ENCODE peak calls at places on chromosomes 2 and 18, in seven cellular contexts. J is D341Med, C is ELF-1, U is OCI-M1, X is GDM1, V is cardiac muscle cell, N is left ventricle myocardium inferior. M is an unnamed sample.

GRCh38 chr2:71646028-71646427 is 192.7 kb downstream of the DYSF start:
- DNase-seq in C (no peak), N (peak; percentile 55), U (no peak), J (no peak), V (no peak), X (no peak), M (no peak)

GRCh38 chr18:48709371-48709770 is 170.5 kb downstream of the CTIF start:
- DNase-seq in V (no peak), J (no peak), X (no peak), U (no peak), C (peak; percentile 34), N (peak; percentile 42), M (peak; percentile 47)

GRCh38 chr2:15265889-15266288 is 295.2 kb downstream of the NBAS start:
- DNase-seq in U (no peak), C (no peak), V (no peak), N (no peak), X (no peak), J (no peak), M (no peak)

GRCh38 chr18:32576296-32576916 is 105.7 kb upstream of the GAREM1 start:
- DNase-seq in V (peak; percentile 69), N (no peak), X (no peak), J (peak; percentile 69), U (peak; percentile 46), C (peak; percentile 13), M (peak; percentile 64)

GRCh38 chr2:113854970-113855740 is 34.7 kb upstream of the ACTR3 start:
- DNase-seq in V (no peak), J (no peak), U (peak; percentile 31), C (no peak), N (no peak), X (no peak), M (no peak)

GRCh38 chr2:146108993-146109392 is 1589.1 kb upstream of the ZEB2 start:
- DNase-seq in V (no peak), C (no peak), U (no peak), X (no peak), J (no peak), N (no peak), M (no peak)

GRCh38 chr2:235416816-235417499 is 76.9 kb upstream of the AGAP1 start:
- DNase-seq in V (no peak), C (no peak), N (no peak), X (no peak), J (no peak), U (peak; percentile 1), M (no peak)

GRCh38 chr2:206079699-206080465 is 6.1 kb downstream of the INO80D start:
- DNase-seq in C (peak; percentile 80), N (no peak), V (no peak), U (no peak), X (no peak), J (no peak), M (no peak)

GRCh38 chr18:58097127-58097906 is 53.3 kb downstream of the NEDD4L start:
- DNase-seq in X (no peak), C (no peak), J (no peak), U (no peak), N (no peak), V (no peak), M (no peak)

GRCh38 chr2:17550907-17551306 is 10.4 kb downstream of the VSNL1 start:
- DNase-seq in J (no peak), U (no peak), C (no peak), N (no peak), V (no peak), X (no peak), M (no peak)

GRCh38 chr18:69490813-69491212 is 90.1 kb downstream of the DOK6 start:
- DNase-seq in U (no peak), X (no peak), C (no peak), N (no peak), J (no peak), V (no peak), M (no peak)

GRCh38 chr2:78351208-78351607 is 674.3 kb upstream of the REG3G start:
- DNase-seq in U (peak; percentile 21), N (no peak), X (no peak), C (no peak), V (peak; percentile 21), J (no peak), M (no peak)

GRCh38 chr2:183665976-183666375 is 541.7 kb downstream of the NUP35 start:
- DNase-seq in N (no peak), V (no peak), J (no peak), X (no peak), C (no peak), U (no peak), M (no peak)

GRCh38 chr18:3027301-3027700 is 14.4 kb upstream of the LPIN2 start:
- DNase-seq in N (no peak), X (no peak), U (no peak), V (no peak), J (no peak), C (no peak), M (no peak)